ENCODE peak calls at places on chromosomes 11 and 22, in nine cellular contexts. E, G, N, H, T, O, V, Q and Y are unnamed samples.
A peak's percentile ranks its signal among the peaks of the same experiment; 100 is the strongest.

GRCh38 chr11:65410936-65411680 is 11.5 kb upstream of the NEAT1 start:
- DNase-seq in E (no peak), G (no peak), N (no peak), H (no peak), T (no peak), O (peak; percentile 10), V (no peak), Q (no peak), Y (no peak)

GRCh38 chr11:103035656-103036434 is 56.1 kb downstream of the DCUN1D5 start:
- DNase-seq in E (peak; percentile 6), G (peak; percentile 83), N (peak; percentile 53), H (peak; percentile 49), T (peak; percentile 90), O (no peak), V (peak; percentile 29), Q (peak; percentile 65), Y (peak; percentile 57)

GRCh38 chr11:36380296-36381004 is 84.4 kb downstream of the PRR5L start:
- DNase-seq in E (no peak), G (no peak), N (no peak), H (no peak), T (no peak), O (no peak), V (no peak), Q (no peak), Y (no peak)

GRCh38 chr11:70715636-70716035 is 317.3 kb downstream of the CTTN start:
- DNase-seq in E (no peak), G (no peak), N (no peak), H (no peak), T (no peak), O (no peak), V (no peak), Q (no peak), Y (no peak)

GRCh38 chr11:77819921-77820564 is 479 bp downstream of the RSF1 start:
- DNase-seq in E (peak; percentile 63), G (no peak), N (peak; percentile 51), H (peak; percentile 69), T (peak; percentile 40), O (peak; percentile 80), V (peak; percentile 44), Q (no peak), Y (no peak)

GRCh38 chr11:68326334-68327215 is 14.2 kb downstream of the LRP5 start:
- DNase-seq in E (no peak), G (no peak), N (no peak), H (no peak), T (no peak), O (no peak), V (no peak), Q (no peak), Y (no peak)

GRCh38 chr11:122259149-122259821 is 143.3 kb upstream of the BLID start:
- DNase-seq in E (no peak), G (no peak), N (no peak), H (no peak), T (no peak), O (no peak), V (no peak), Q (no peak), Y (no peak)

GRCh38 chr11:27672836-27673464 is 27.3 kb downstream of the BDNF start:
- DNase-seq in E (no peak), G (peak; percentile 50), N (peak; percentile 60), H (no peak), T (peak; percentile 62), O (no peak), V (no peak), Q (no peak), Y (no peak)

GRCh38 chr22:37206118-37206840 is 6.0 kb downstream of the SSTR3 start:
- DNase-seq in E (no peak), G (no peak), N (no peak), H (no peak), T (no peak), O (no peak), V (no peak), Q (no peak), Y (no peak)

GRCh38 chr11:118715245-118715807 is 35.9 kb upstream of the TREH start:
- DNase-seq in E (no peak), G (peak; percentile 40), N (no peak), H (peak; percentile 64), T (peak; percentile 33), O (no peak), V (no peak), Q (no peak), Y (no peak)

GRCh38 chr11:94938399-94939055 is 34.8 kb downstream of the CWC15 start:
- DNase-seq in E (no peak), G (peak; percentile 94), N (no peak), H (peak; percentile 55), T (peak; percentile 70), O (no peak), V (peak; percentile 62), Q (peak; percentile 14), Y (peak; percentile 86)